ENCODE peak calls at places on chromosomes 3 and 15, in nine cellular contexts. C is foreskin fibroblast; S is AG04450; J is CD8-positive, alpha-beta T cell; O is vagina; N is BE2C; G is fibroblast of pulmonary artery; E is heart left ventricle; Y is HFF-Myc. B is an unnamed sample.

GRCh38 chr3:66237551-66237950 is 16.8 kb downstream of the SLC25A26 start:
- DNase-seq in N (no peak), O (no peak), C (no peak), E (no peak), S (no peak), J (no peak), Y (no peak), G (no peak), B (no peak)

GRCh38 chr15:81097893-81098280 is 36.2 kb upstream of the CFAP161 start:
- DNase-seq in G (peak; percentile 30), N (no peak), C (peak; percentile 31), O (no peak), Y (no peak), J (no peak), E (no peak), S (no peak), B (no peak)

GRCh38 chr15:83287541-83288027 is 3.1 kb upstream of the BNC1 start:
- DNase-seq in N (no peak), G (peak; percentile 95), C (peak; percentile 95), J (no peak), E (no peak), O (no peak), Y (peak; percentile 80), S (peak; percentile 86), B (peak; percentile 96)

GRCh38 chr15:60982249-60982932 is 246.7 kb downstream of the RORA start:
- DNase-seq in E (no peak), J (no peak), G (peak; percentile 40), S (no peak), N (no peak), Y (no peak), O (no peak), C (peak; percentile 41), B (no peak)

GRCh38 chr15:56653082-56653481 is 80.2 kb downstream of the ZNF280D start:
- DNase-seq in G (no peak), S (no peak), C (no peak), O (no peak), N (no peak), Y (no peak), J (no peak), E (no peak), B (no peak)

GRCh38 chr15:36905908-36906307 is 194.4 kb downstream of the MEIS2 start:
- DNase-seq in N (no peak), S (no peak), O (no peak), E (no peak), Y (no peak), G (peak; percentile 87), J (no peak), C (peak; percentile 47), B (peak; percentile 23)

GRCh38 chr3:118501152-118501551 is 533.5 kb downstream of the IGSF11 start:
- DNase-seq in E (peak; percentile 53), O (no peak), C (no peak), Y (no peak), S (no peak), G (peak; percentile 17), J (no peak), N (peak; percentile 61), B (no peak)

GRCh38 chr3:41932511-41932910 is 29.4 kb downstream of the ULK4 start:
- DNase-seq in C (no peak), E (no peak), Y (no peak), S (no peak), N (no peak), O (no peak), G (no peak), J (no peak), B (no peak)

GRCh38 chr15:24823473-24823872 is 131.3 kb upstream of the SNRPN start:
- DNase-seq in N (no peak), J (no peak), S (no peak), C (no peak), O (no peak), Y (no peak), G (no peak), E (peak; percentile 76), B (no peak)

GRCh38 chr3:144343343-144343742 is 371.7 kb downstream of the DIPK2A start:
- DNase-seq in S (no peak), J (no peak), G (no peak), N (no peak), O (no peak), E (no peak), Y (no peak), C (no peak), B (no peak)

GRCh38 chr15:100779331-100780207 is 100.1 kb upstream of the ALDH1A3 start:
- DNase-seq in E (no peak), G (no peak), S (no peak), C (no peak), N (no peak), O (no peak), J (no peak), Y (no peak), B (no peak)

GRCh38 chr15:68578960-68579935 is at the start of gene CORO2B:
- DNase-seq in C (peak; percentile 79), Y (no peak), S (no peak), N (peak; percentile 74), G (peak; percentile 50), E (peak; percentile 67), J (no peak), O (no peak), B (no peak)

GRCh38 chr3:130779031-130779430 is 32.4 kb upstream of the PIK3R4 start:
- DNase-seq in J (no peak), Y (no peak), S (no peak), C (no peak), E (no peak), O (no peak), N (no peak), G (no peak), B (no peak)

GRCh38 chr15:29139540-29140459 is 129.8 kb downstream of the NSMCE3 start:
- DNase-seq in G (peak; percentile 46), J (peak; percentile 26), O (no peak), S (no peak), Y (no peak), N (peak; percentile 76), C (peak; percentile 74), E (peak; percentile 45), B (no peak)

GRCh38 chr15:76217867-76218217 is 93.4 kb downstream of the ETFA start:
- DNase-seq in E (no peak), Y (no peak), O (no peak), N (no peak), S (no peak), J (no peak), G (no peak), C (no peak), B (no peak)

GRCh38 chr3:129329858-129330257 is 51.2 kb downstream of the HMCES start:
- DNase-seq in E (no peak), G (no peak), N (no peak), O (no peak), J (no peak), C (no peak), S (no peak), Y (no peak), B (no peak)

GRCh38 chr3:174821477-174821876 is 37.7 kb upstream of the NAALADL2 start:
- DNase-seq in J (no peak), O (no peak), C (peak; percentile 10), G (peak; percentile 39), E (peak; percentile 26), N (peak; percentile 66), Y (no peak), S (no peak), B (no peak)

GRCh38 chr3:34275811-34276210 is 477.4 kb downstream of the PDCD6IP start:
- DNase-seq in J (no peak), O (no peak), Y (no peak), G (no peak), E (no peak), S (no peak), C (no peak), N (no peak), B (no peak)

GRCh38 chr3:34276342-34276741 is 477.9 kb downstream of the PDCD6IP start:
- DNase-seq in J (no peak), S (no peak), E (no peak), O (no peak), Y (no peak), G (no peak), C (no peak), N (no peak), B (no peak)

DNA sequence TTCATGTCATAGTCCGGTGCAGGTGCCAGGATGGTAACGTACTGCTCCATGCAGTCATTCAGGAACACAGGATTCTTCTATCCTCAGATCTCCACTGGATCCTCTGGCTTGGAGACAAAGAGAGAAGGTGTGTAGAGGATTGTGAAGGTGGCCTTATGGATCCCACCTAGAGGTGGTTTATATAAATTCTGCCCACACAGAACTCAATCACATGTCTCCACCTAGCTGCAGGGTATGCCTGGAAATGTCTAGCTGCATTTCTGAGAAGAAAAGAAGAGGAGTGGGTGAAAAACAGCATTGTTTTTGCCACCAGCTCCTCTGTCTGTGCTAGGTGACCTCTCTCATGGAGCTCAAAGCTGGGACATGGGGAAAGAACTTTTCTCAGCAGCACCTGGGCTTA is 478.7 kb downstream of the PDCD6IP start:
- DNase-seq in S (no peak), O (no peak), N (no peak), J (no peak), C (no peak), Y (no peak), E (no peak), G (no peak), B (no peak)
- TF ChIP-seq CTCF in S (no peak), O (no peak), N (no peak), J (no peak), C (no peak), Y (no peak), E (no peak), G (no peak), B (no peak)

DNA sequence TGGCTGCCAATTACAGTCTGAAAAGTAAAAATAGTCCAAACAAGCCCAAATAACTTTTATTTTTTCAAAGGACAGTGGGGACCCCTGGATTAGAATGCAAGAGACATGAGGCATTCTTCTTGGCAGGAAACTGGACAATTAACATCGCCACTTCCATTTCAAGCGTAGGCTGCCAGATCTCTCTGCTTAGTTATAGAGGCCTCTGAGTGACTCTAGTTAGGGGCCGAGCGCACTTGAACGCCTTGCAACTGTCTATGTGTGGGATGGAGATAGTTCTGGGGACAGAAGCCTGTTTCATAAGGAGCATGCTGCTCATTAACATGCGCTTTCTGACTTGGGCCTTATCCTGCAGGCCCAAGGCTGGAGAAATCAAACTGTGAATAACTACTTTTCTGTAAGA is 189.1 kb downstream of the GHSR start:
- DNase-seq in S (no peak), J (no peak), C (peak; percentile 35), O (no peak), Y (no peak), N (no peak), E (peak; percentile 52), G (peak; percentile 32), B (no peak)
- H3K4me3 ChIP-seq in S (no peak overlapping the region), J (no peak overlapping the region), C (no peak overlapping the region), O (no peak overlapping the region), Y (no peak overlapping the region), N (no peak overlapping the region), E (no peak overlapping the region), G (no peak overlapping the region), B (no peak overlapping the region)

GRCh38 chr15:42984534-42985034 is 64.0 kb upstream of the TTBK2 start:
- DNase-seq in Y (no peak), N (no peak), C (no peak), O (no peak), E (no peak), G (no peak), S (no peak), J (no peak), B (no peak)
- TF ChIP-seq CTCF in Y (no peak), N (peak; percentile 5), C (no peak), O (no peak), E (peak; percentile 27), G (no peak), S (peak; percentile 22), J (no peak), B (no peak)

DNA sequence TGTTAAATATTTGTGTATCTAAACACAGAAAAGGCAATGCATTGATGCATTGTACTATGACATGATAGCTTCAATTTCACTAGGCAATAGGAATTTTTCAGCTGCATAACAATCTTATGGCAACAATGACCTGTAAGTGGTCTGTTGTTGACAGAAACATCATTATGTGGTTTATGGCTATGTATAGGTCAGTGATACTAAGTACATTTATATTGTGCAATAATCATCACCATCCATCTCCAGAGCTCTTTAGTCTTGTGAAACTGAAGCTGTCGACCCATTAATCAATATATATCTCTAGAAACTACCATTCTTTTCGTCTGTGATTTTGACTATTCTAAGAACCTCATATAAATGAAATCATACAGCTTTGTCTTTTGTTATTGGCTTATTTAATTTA is 200.1 kb upstream of the ZNF717 start:
- DNase-seq in N (no peak), C (no peak), O (no peak), G (no peak), Y (no peak), S (no peak), J (no peak), E (no peak), B (no peak)
- H3K4me3 ChIP-seq in N (no peak overlapping the region), C (no peak overlapping the region), O (no peak overlapping the region), G (no peak overlapping the region), Y (no peak overlapping the region), S (no peak overlapping the region), J (no peak overlapping the region), E (no peak overlapping the region), B (no peak overlapping the region)